ENCODE peak calls at places on chromosomes 6 and 20, in seven cellular contexts. One of them, this sample, is unnamed.

GRCh38 chr6:81697564-81697963 is 54.9 kb downstream of the TENT5A start:
- DNase-seq in ELR: peak; percentile 66
- DNase-seq in foreskin keratinocyte: no peak
- DNase-seq in CD4-positive, CD25-positive, alpha-beta regulatory T cell: no peak
- DNase-seq in omental fat pad: no peak
- DNase-seq in posterior cingulate gyrus: no peak
- DNase-seq in GM23248: no peak
- DNase-seq in this sample: peak; percentile 32

GRCh38 chr6:137923866-137924616 is 57.0 kb downstream of the TNFAIP3 start:
- DNase-seq in omental fat pad: no peak
- DNase-seq in CD4-positive, CD25-positive, alpha-beta regulatory T cell: no peak
- DNase-seq in posterior cingulate gyrus: no peak
- DNase-seq in GM23248: peak; percentile 19
- DNase-seq in foreskin keratinocyte: no peak
- DNase-seq in ELR: no peak
- DNase-seq in this sample: no peak

GRCh38 chr6:15026832-15027231 is 219.0 kb upstream of the JARID2 start:
- DNase-seq in ELR: no peak
- DNase-seq in omental fat pad: no peak
- DNase-seq in GM23248: no peak
- DNase-seq in CD4-positive, CD25-positive, alpha-beta regulatory T cell: no peak
- DNase-seq in posterior cingulate gyrus: no peak
- DNase-seq in foreskin keratinocyte: no peak
- DNase-seq in this sample: peak; percentile 91

GRCh38 chr20:53842301-53843099 is 227.9 kb downstream of the BCAS1 start:
- DNase-seq in omental fat pad: no peak
- DNase-seq in CD4-positive, CD25-positive, alpha-beta regulatory T cell: no peak
- DNase-seq in foreskin keratinocyte: no peak
- DNase-seq in GM23248: no peak
- DNase-seq in ELR: no peak
- DNase-seq in posterior cingulate gyrus: no peak
- DNase-seq in this sample: no peak

GRCh38 chr20:60559462-60559861 is 601.2 kb downstream of the CDH26 start:
- DNase-seq in ELR: no peak
- DNase-seq in foreskin keratinocyte: no peak
- DNase-seq in CD4-positive, CD25-positive, alpha-beta regulatory T cell: no peak
- DNase-seq in GM23248: no peak
- DNase-seq in posterior cingulate gyrus: no peak
- DNase-seq in omental fat pad: no peak
- DNase-seq in this sample: no peak

GRCh38 chr6:99993533-99994251 is at the start of gene MCHR2:
- DNase-seq in foreskin keratinocyte: no peak
- DNase-seq in posterior cingulate gyrus: peak; percentile 16
- DNase-seq in ELR: no peak
- DNase-seq in omental fat pad: no peak
- DNase-seq in CD4-positive, CD25-positive, alpha-beta regulatory T cell: no peak
- DNase-seq in GM23248: peak; percentile 39
- DNase-seq in this sample: peak; percentile 66

GRCh38 chr20:12371955-12372354 is 454.3 kb downstream of the BTBD3 start:
- DNase-seq in ELR: no peak
- DNase-seq in foreskin keratinocyte: no peak
- DNase-seq in omental fat pad: no peak
- DNase-seq in CD4-positive, CD25-positive, alpha-beta regulatory T cell: no peak
- DNase-seq in posterior cingulate gyrus: no peak
- DNase-seq in GM23248: no peak
- DNase-seq in this sample: no peak

GRCh38 chr6:93886416-93886815 is 467.1 kb upstream of the EPHA7 start:
- DNase-seq in CD4-positive, CD25-positive, alpha-beta regulatory T cell: no peak
- DNase-seq in posterior cingulate gyrus: no peak
- DNase-seq in omental fat pad: no peak
- DNase-seq in ELR: no peak
- DNase-seq in GM23248: no peak
- DNase-seq in foreskin keratinocyte: no peak
- DNase-seq in this sample: no peak

GRCh38 chr6:134379086-134379485 is 61.2 kb upstream of the SGK1 start:
- DNase-seq in posterior cingulate gyrus: no peak
- DNase-seq in ELR: no peak
- DNase-seq in omental fat pad: no peak
- DNase-seq in CD4-positive, CD25-positive, alpha-beta regulatory T cell: no peak
- DNase-seq in GM23248: no peak
- DNase-seq in foreskin keratinocyte: peak; percentile 96
- DNase-seq in this sample: no peak

GRCh38 chr6:80235647-80236046 is 129.2 kb downstream of the BCKDHB start:
- DNase-seq in CD4-positive, CD25-positive, alpha-beta regulatory T cell: no peak
- DNase-seq in posterior cingulate gyrus: no peak
- DNase-seq in GM23248: no peak
- DNase-seq in foreskin keratinocyte: no peak
- DNase-seq in omental fat pad: no peak
- DNase-seq in ELR: no peak
- DNase-seq in this sample: no peak

GRCh38 chr6:134437376-134437775 is 119.5 kb upstream of the SGK1 start:
- DNase-seq in GM23248: peak; percentile 52
- DNase-seq in omental fat pad: no peak
- DNase-seq in foreskin keratinocyte: no peak
- DNase-seq in posterior cingulate gyrus: peak; percentile 12
- DNase-seq in ELR: peak; percentile 90
- DNase-seq in CD4-positive, CD25-positive, alpha-beta regulatory T cell: no peak
- DNase-seq in this sample: peak; percentile 64

GRCh38 chr6:112910256-112910655 is 563.1 kb downstream of the RFPL4B start:
- DNase-seq in omental fat pad: no peak
- DNase-seq in foreskin keratinocyte: no peak
- DNase-seq in posterior cingulate gyrus: no peak
- DNase-seq in ELR: peak; percentile 53
- DNase-seq in CD4-positive, CD25-positive, alpha-beta regulatory T cell: no peak
- DNase-seq in GM23248: peak; percentile 31
- DNase-seq in this sample: no peak

GRCh38 chr20:51767867-51768758 is at the start of gene ATP9A:
- DNase-seq in foreskin keratinocyte: no peak
- DNase-seq in GM23248: peak; percentile 64
- DNase-seq in omental fat pad: no peak
- DNase-seq in CD4-positive, CD25-positive, alpha-beta regulatory T cell: no peak
- DNase-seq in posterior cingulate gyrus: peak; percentile 26
- DNase-seq in ELR: peak; percentile 44
- DNase-seq in this sample: peak; percentile 96

GRCh38 chr6:166424431-166424830 is 41.7 kb upstream of the MPC1 start:
- DNase-seq in omental fat pad: no peak
- DNase-seq in foreskin keratinocyte: no peak
- DNase-seq in GM23248: no peak
- DNase-seq in ELR: no peak
- DNase-seq in CD4-positive, CD25-positive, alpha-beta regulatory T cell: no peak
- DNase-seq in posterior cingulate gyrus: no peak
- DNase-seq in this sample: no peak

GRCh38 chr6:82166493-82166892 is 81.1 kb downstream of the IBTK start:
- DNase-seq in omental fat pad: no peak
- DNase-seq in GM23248: no peak
- DNase-seq in posterior cingulate gyrus: no peak
- DNase-seq in CD4-positive, CD25-positive, alpha-beta regulatory T cell: no peak
- DNase-seq in foreskin keratinocyte: no peak
- DNase-seq in ELR: no peak
- DNase-seq in this sample: peak; percentile 25

GRCh38 chr20:22652685-22653568 is 68.6 kb upstream of the FOXA2 start:
- DNase-seq in foreskin keratinocyte: peak; percentile 1
- DNase-seq in CD4-positive, CD25-positive, alpha-beta regulatory T cell: no peak
- DNase-seq in GM23248: peak; percentile 13
- DNase-seq in posterior cingulate gyrus: no peak
- DNase-seq in ELR: no peak
- DNase-seq in omental fat pad: no peak
- DNase-seq in this sample: no peak

GRCh38 chr6:112188906-112189305 is 65.5 kb downstream of the LAMA4 start:
- DNase-seq in omental fat pad: no peak
- DNase-seq in GM23248: peak; percentile 77
- DNase-seq in CD4-positive, CD25-positive, alpha-beta regulatory T cell: no peak
- DNase-seq in foreskin keratinocyte: no peak
- DNase-seq in ELR: no peak
- DNase-seq in posterior cingulate gyrus: no peak
- DNase-seq in this sample: no peak

GRCh38 chr6:166998256-166999144 is 697 bp upstream of the CEP43 start:
- DNase-seq in foreskin keratinocyte: peak; percentile 3
- DNase-seq in GM23248: peak; percentile 63
- DNase-seq in CD4-positive, CD25-positive, alpha-beta regulatory T cell: peak; percentile 7
- DNase-seq in ELR: peak; percentile 43
- DNase-seq in omental fat pad: no peak
- DNase-seq in posterior cingulate gyrus: peak; percentile 25
- DNase-seq in this sample: peak; percentile 81

GRCh38 chr6:64926051-64926450 is 781.0 kb downstream of the EYS start:
- DNase-seq in GM23248: no peak
- DNase-seq in ELR: no peak
- DNase-seq in posterior cingulate gyrus: no peak
- DNase-seq in foreskin keratinocyte: no peak
- DNase-seq in omental fat pad: no peak
- DNase-seq in CD4-positive, CD25-positive, alpha-beta regulatory T cell: no peak
- DNase-seq in this sample: no peak

GRCh38 chr20:603116-603640 is 6.9 kb downstream of the TCF15 start:
- DNase-seq in ELR: no peak
- DNase-seq in foreskin keratinocyte: no peak
- DNase-seq in omental fat pad: no peak
- DNase-seq in posterior cingulate gyrus: no peak
- DNase-seq in CD4-positive, CD25-positive, alpha-beta regulatory T cell: no peak
- DNase-seq in GM23248: no peak
- DNase-seq in this sample: peak; percentile 61

GRCh38 chr6:113464959-113465358 is 392.2 kb upstream of the MARCKS start:
- DNase-seq in omental fat pad: no peak
- DNase-seq in foreskin keratinocyte: peak; percentile 41
- DNase-seq in posterior cingulate gyrus: no peak
- DNase-seq in CD4-positive, CD25-positive, alpha-beta regulatory T cell: no peak
- DNase-seq in ELR: peak; percentile 92
- DNase-seq in GM23248: peak; percentile 80
- DNase-seq in this sample: no peak

GRCh38 chr6:51139841-51140462 is 321.3 kb downstream of the TFAP2B start:
- DNase-seq in omental fat pad: no peak
- DNase-seq in foreskin keratinocyte: no peak
- DNase-seq in GM23248: no peak
- DNase-seq in ELR: no peak
- DNase-seq in posterior cingulate gyrus: no peak
- DNase-seq in CD4-positive, CD25-positive, alpha-beta regulatory T cell: no peak
- DNase-seq in this sample: no peak

GRCh38 chr6:88702956-88703556 is 260.4 kb downstream of the RNGTT start:
- DNase-seq in posterior cingulate gyrus: no peak
- DNase-seq in CD4-positive, CD25-positive, alpha-beta regulatory T cell: no peak
- DNase-seq in omental fat pad: no peak
- DNase-seq in ELR: no peak
- DNase-seq in GM23248: no peak
- DNase-seq in foreskin keratinocyte: no peak
- DNase-seq in this sample: no peak

GRCh38 chr20:34112600-34113061 is 588 bp upstream of the EIF2S2 start:
- DNase-seq in omental fat pad: peak; percentile 35
- DNase-seq in CD4-positive, CD25-positive, alpha-beta regulatory T cell: no peak
- DNase-seq in ELR: peak; percentile 59
- DNase-seq in posterior cingulate gyrus: no peak
- DNase-seq in foreskin keratinocyte: peak; percentile 26
- DNase-seq in GM23248: peak; percentile 63
- DNase-seq in this sample: peak; percentile 84